ENCODE peak calls at places on chromosomes 16 and 17, in nine cellular contexts. Z is neural progenitor cell; L is iPS DF 6.9; P is aorta; E is CD4-positive, alpha-beta memory T cell; Y is K562; H is IMR-90; M is GM23248; B is effector memory CD4-positive, alpha-beta T cell. A is an unnamed sample.

GRCh38 chr17:31564883-31565297 is 173.4 kb downstream of the RAB11FIP4 start:
- DNase-seq in Z (peak; percentile 26), L (no peak), P (no peak), E (no peak), Y (no peak), H (peak; percentile 75), M (peak; percentile 20), B (no peak), A (no peak)

GRCh38 chr16:17658881-17659280 is 188.1 kb upstream of the XYLT1 start:
- DNase-seq in Z (no peak), L (no peak), P (no peak), E (no peak), Y (no peak), H (no peak), M (no peak), B (no peak), A (no peak)

GRCh38 chr17:65332375-65332774 is 195.2 kb downstream of the RGS9 start:
- DNase-seq in Z (no peak), L (no peak), P (no peak), E (no peak), Y (no peak), H (peak; percentile 66), M (peak; percentile 90), B (no peak), A (no peak)

GRCh38 chr16:30744146-30744545 is 4.1 kb upstream of the PHKG2 start:
- DNase-seq in Z (no peak), L (no peak), P (no peak), E (no peak), Y (no peak), H (no peak), M (no peak), B (no peak), A (no peak)

GRCh38 chr16:80056334-80056733 is 455.8 kb upstream of the MAF start:
- DNase-seq in Z (no peak), L (no peak), P (no peak), E (no peak), Y (no peak), H (peak; percentile 20), M (peak; percentile 76), B (no peak), A (no peak)

GRCh38 chr17:36818134-36818825 is 119.0 kb upstream of the LHX1 start:
- DNase-seq in Z (peak; percentile 0), L (no peak), P (no peak), E (no peak), Y (no peak), H (no peak), M (no peak), B (no peak), A (no peak)

GRCh38 chr16:1601489-1601888 is 10.4 kb downstream of the IFT140 start:
- DNase-seq in Z (no peak), L (no peak), P (no peak), E (no peak), Y (no peak), H (no peak), M (no peak), B (no peak), A (no peak)

GRCh38 chr17:15392326-15392739 is 50.9 kb upstream of the TEKT3 start:
- DNase-seq in Z (no peak), L (no peak), P (no peak), E (no peak), Y (no peak), H (peak; percentile 96), M (peak; percentile 98), B (no peak), A (no peak)

GRCh38 chr17:64005734-64006167 is 7.6 kb downstream of the PRR29 start:
- DNase-seq in Z (no peak), L (no peak), P (peak; percentile 39), E (no peak), Y (peak; percentile 59), H (no peak), M (peak; percentile 30), B (no peak), A (peak; percentile 69)

GRCh38 chr16:13756411-13756810 is 163.5 kb upstream of the ERCC4 start:
- DNase-seq in Z (peak; percentile 93), L (no peak), P (no peak), E (no peak), Y (no peak), H (no peak), M (no peak), B (no peak), A (peak; percentile 39)

GRCh38 chr16:49755291-49755611 is 100.7 kb downstream of the ZNF423 start:
- DNase-seq in Z (peak; percentile 75), L (no peak), P (no peak), E (no peak), Y (peak; percentile 16), H (peak; percentile 12), M (peak; percentile 69), B (no peak), A (no peak)

GRCh38 chr17:81900181-81900820 is 1.7 kb upstream of the NPB start:
- DNase-seq in Z (no peak), L (no peak), P (no peak), E (no peak), Y (no peak), H (no peak), M (no peak), B (no peak), A (no peak)
- H3K27ac ChIP-seq in Z (no peak overlapping the region), L (no peak overlapping the region), P (no peak overlapping the region), E (no peak overlapping the region), Y (no peak overlapping the region), H (no peak overlapping the region), M (no peak overlapping the region), B (no peak overlapping the region), A (no peak overlapping the region)

GRCh38 chr17:29148790-29149430 is 31.3 kb downstream of the MYO18A start:
- DNase-seq in Z (peak; percentile 97), L (peak; percentile 96), P (peak; percentile 97), E (peak; percentile 88), Y (peak; percentile 97), H (peak; percentile 90), M (peak; percentile 94), B (peak; percentile 83), A (peak; percentile 99)
- H3K27ac ChIP-seq in Z (no peak overlapping the region), L (no peak overlapping the region), P (peak overlapping the region; percentile 65), E (peak overlapping the region; percentile 53), Y (peak overlapping the region; percentile 69), H (peak overlapping the region; percentile 53), M (peak overlapping the region; percentile 46), B (peak overlapping the region; percentile 67), A (peak overlapping the region; percentile 74)

GRCh38 chr16:12054868-12055267 is 78.3 kb downstream of the SNX29 start:
- DNase-seq in Z (no peak), L (no peak), P (no peak), E (no peak), Y (no peak), H (no peak), M (no peak), B (no peak), A (no peak)

GRCh38 chr16:12059216-12059769 is 82.8 kb downstream of the SNX29 start:
- DNase-seq in Z (no peak), L (no peak), P (no peak), E (no peak), Y (no peak), H (no peak), M (no peak), B (no peak), A (no peak)

GRCh38 chr16:12057276-12057675 is 80.7 kb downstream of the SNX29 start:
- DNase-seq in Z (no peak), L (no peak), P (no peak), E (no peak), Y (no peak), H (peak; percentile 70), M (peak; percentile 82), B (no peak), A (no peak)

GRCh38 chr16:12050361-12050760 is 73.8 kb downstream of the SNX29 start:
- DNase-seq in Z (no peak), L (no peak), P (no peak), E (no peak), Y (no peak), H (no peak), M (no peak), B (no peak), A (no peak)

GRCh38 chr16:12054396-12054795 is 77.9 kb downstream of the SNX29 start:
- DNase-seq in Z (no peak), L (no peak), P (no peak), E (no peak), Y (no peak), H (no peak), M (no peak), B (no peak), A (no peak)
- H3K27ac ChIP-seq in Z (no peak overlapping the region), L (no peak overlapping the region), P (peak overlapping the region; percentile 60), E (no peak overlapping the region), Y (no peak overlapping the region), H (no peak overlapping the region), M (no peak overlapping the region), B (no peak overlapping the region), A (no peak overlapping the region)

DNA sequence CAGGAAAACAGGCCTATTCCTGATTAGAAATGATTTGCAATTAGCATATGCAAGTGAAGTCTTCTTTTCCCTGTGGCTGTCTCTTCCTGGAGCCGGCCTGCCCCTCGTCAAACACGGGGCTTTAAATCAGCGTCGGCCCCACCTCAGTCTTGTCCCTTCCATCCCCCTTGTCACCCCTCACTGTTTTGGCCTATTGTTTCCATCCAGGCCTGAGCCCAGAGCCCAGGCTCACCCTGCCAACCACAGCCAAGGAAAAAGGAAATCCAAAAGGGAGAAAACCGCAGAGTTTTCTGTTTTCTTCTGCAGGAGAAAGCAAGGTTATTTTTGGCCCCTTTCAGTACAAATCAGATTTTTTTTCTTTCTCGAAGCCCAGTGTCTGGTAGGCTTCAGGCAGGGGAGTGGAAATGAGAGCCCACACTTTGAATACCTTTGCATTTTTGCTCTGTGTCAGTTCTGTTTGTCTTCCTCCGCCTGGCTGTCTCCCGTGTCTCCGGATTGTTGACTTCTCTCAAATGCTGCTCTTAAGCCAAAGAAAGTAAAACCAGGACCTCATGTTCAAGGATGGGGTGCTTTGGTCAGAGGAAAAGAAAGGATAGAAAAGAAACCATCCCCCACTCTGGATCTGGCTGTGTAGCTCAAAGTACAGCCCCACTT is 399.9 kb upstream of the CDH11 start:
- DNase-seq in Z (peak; percentile 48), L (no peak), P (no peak), E (no peak), Y (no peak), H (no peak), M (no peak), B (no peak), A (no peak)
- H3K27ac ChIP-seq in Z (peak overlapping the region; percentile 71), L (no peak overlapping the region), P (peak overlapping the region; percentile 87), E (no peak overlapping the region), Y (no peak overlapping the region), H (no peak overlapping the region), M (no peak overlapping the region), B (no peak overlapping the region), A (no peak overlapping the region)

DNA sequence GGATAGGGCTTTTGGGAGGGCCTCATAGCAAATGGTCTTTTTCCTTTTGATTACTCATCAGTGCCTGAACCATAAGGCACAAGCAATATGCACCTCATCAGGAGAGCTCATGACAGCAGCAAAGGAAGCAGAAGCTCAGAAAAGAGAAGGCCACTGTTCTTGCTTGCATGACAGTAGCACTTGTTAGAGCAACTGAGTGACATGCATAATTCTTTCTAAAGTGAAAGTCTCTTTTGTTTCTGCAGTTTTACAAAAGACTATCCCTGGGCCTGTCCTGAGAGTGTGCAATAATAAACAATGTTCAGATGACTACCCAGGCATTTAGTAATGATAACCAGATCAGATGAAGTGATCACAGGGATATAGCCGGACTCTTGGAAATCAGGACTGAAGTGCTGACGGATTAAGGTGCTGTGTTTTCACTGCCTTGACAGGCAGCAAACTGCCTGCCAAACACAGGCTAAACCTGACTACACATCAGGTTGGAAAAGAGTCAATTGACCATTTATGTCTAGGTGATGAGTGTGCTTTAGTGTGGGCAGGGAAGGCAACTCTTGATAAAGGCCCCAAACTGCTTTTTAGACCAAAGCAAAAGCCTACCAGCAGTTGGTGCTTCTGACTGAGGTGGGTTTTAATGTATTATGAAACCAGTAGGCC is 1860.3 kb downstream of the TP53TG3F start:
- DNase-seq in Z (no peak), L (no peak), P (no peak), E (no peak), Y (no peak), H (no peak), M (no peak), B (no peak), A (no peak)
- H3K27ac ChIP-seq in Z (no peak overlapping the region), L (no peak overlapping the region), P (no peak overlapping the region), E (no peak overlapping the region), Y (no peak overlapping the region), H (no peak overlapping the region), M (no peak overlapping the region), B (no peak overlapping the region), A (no peak overlapping the region)